ENCODE peak calls at places on chromosomes 12 and 14, in seven cellular contexts. X is nucleus accumbens, M is GM12865, G is GM10248, L is cardiac muscle cell, O is Right ventricle myocardium inferior, T is RKO. J is an unnamed sample.

GRCh38 chr14:68671899-68672298 is 121.0 kb downstream of the ZFP36L1 start:
- DNase-seq in M (no peak), G (no peak), L (no peak), O (no peak), T (no peak), X (no peak), J (no peak)

GRCh38 chr12:23473071-23473470 is 476.4 kb downstream of the SOX5 start:
- DNase-seq in T (no peak), O (no peak), G (no peak), M (no peak), X (no peak), L (no peak), J (no peak)

GRCh38 chr12:116662612-116663144 is 75.2 kb downstream of the SPRING1 start:
- DNase-seq in G (no peak), L (peak), O (no peak), T (no peak), X (peak), M (no peak), J (no peak)

GRCh38 chr12:25017336-25017735 is 68.4 kb upstream of the BCAT1 start:
- DNase-seq in L (no peak), M (no peak), T (no peak), X (no peak), O (no peak), G (no peak), J (no peak)

GRCh38 chr12:80837342-80837978 is 100.3 kb downstream of the LIN7A start:
- DNase-seq in T (peak), G (no peak), O (no peak), L (peak), X (peak), M (peak), J (no peak)

GRCh38 chr14:99401624-99402282 is 78.9 kb downstream of the SETD3 start:
- DNase-seq in M (no peak), L (no peak), G (no peak), O (no peak), X (no peak), T (no peak), J (no peak)

GRCh38 chr14:32129124-32129523 is 52.0 kb downstream of the ARHGAP5 start:
- DNase-seq in L (peak), T (no peak), M (no peak), G (no peak), O (no peak), X (no peak), J (no peak)

GRCh38 chr12:33180921-33181320 is 258.7 kb downstream of the SYT10 start:
- DNase-seq in X (no peak), G (no peak), M (no peak), L (no peak), T (peak), O (no peak), J (no peak)

GRCh38 chr12:86772688-86773087 is 516.5 kb upstream of the MGAT4C start:
- DNase-seq in O (no peak), X (no peak), M (no peak), T (peak), G (no peak), L (no peak), J (no peak)

GRCh38 chr12:22275847-22276246 is 58.7 kb downstream of the ST8SIA1 start:
- DNase-seq in L (peak), X (no peak), O (peak), G (no peak), M (no peak), T (peak), J (peak)

GRCh38 chr12:107163413-107163812 is 70.1 kb upstream of the CRY1 start:
- DNase-seq in O (no peak), X (no peak), M (no peak), L (no peak), T (no peak), G (no peak), J (no peak)

GRCh38 chr14:81269100-81269978 is 48.6 kb upstream of the GTF2A1 start:
- DNase-seq in M (peak), O (no peak), X (no peak), L (peak), T (peak), G (peak), J (peak)

GRCh38 chr14:25833341-25834121 is 764.3 kb downstream of the NOVA1 start:
- DNase-seq in G (no peak), X (peak), L (peak), M (no peak), O (no peak), T (peak), J (peak)

GRCh38 chr14:54600685-54601084 is 33.8 kb downstream of the SAMD4A start:
- DNase-seq in L (peak), X (no peak), M (no peak), G (no peak), T (no peak), O (no peak), J (no peak)

GRCh38 chr12:111428728-111429175 is 23.0 kb downstream of the SH2B3 start:
- DNase-seq in L (peak), X (peak), O (peak), G (no peak), M (peak), T (no peak), J (no peak)

GRCh38 chr14:75720828-75721227 is 59.8 kb downstream of the TTLL5 start:
- DNase-seq in L (peak), T (no peak), O (peak), G (no peak), M (no peak), X (peak), J (peak)

GRCh38 chr12:2179953-2180736 is 127.4 kb downstream of the CACNA1C start:
- DNase-seq in O (peak), L (peak), M (no peak), X (no peak), G (no peak), T (peak), J (no peak)

GRCh38 chr12:3014641-3015040 is 55.4 kb downstream of the TEAD4 start:
- DNase-seq in M (no peak), L (no peak), T (no peak), X (no peak), O (peak), G (no peak), J (no peak)

GRCh38 chr12:116773276-116773731 is 35.2 kb downstream of the RNFT2 start:
- DNase-seq in L (no peak), M (no peak), T (peak), O (no peak), G (no peak), X (no peak), J (peak)

GRCh38 chr12:62684586-62685295 is 218.1 kb downstream of the MON2 start:
- DNase-seq in T (no peak), L (peak), O (peak), X (no peak), G (no peak), M (no peak), J (no peak)

GRCh38 chr12:47829584-47829983 is 9.9 kb upstream of the HDAC7 start:
- DNase-seq in T (no peak), O (no peak), M (no peak), X (no peak), G (no peak), L (no peak), J (no peak)

GRCh38 chr14:74941676-74942097 is 13.7 kb downstream of the PGF start:
- DNase-seq in G (peak), L (peak), O (peak), M (peak), T (no peak), X (peak), J (no peak)

GRCh38 chr14:69877492-69877891 is 1.7 kb upstream of the SMOC1 start:
- DNase-seq in O (no peak), T (no peak), X (peak), L (peak), M (peak), G (peak), J (no peak)

GRCh38 chr14:66507181-66507721 is 696 bp upstream of the GPHN start:
- DNase-seq in M (no peak), G (no peak), O (no peak), T (no peak), L (no peak), X (peak), J (no peak)

GRCh38 chr14:106442857-106443256 is 916.5 kb downstream of the TMEM121 start:
- DNase-seq in G (peak), T (no peak), M (peak), X (no peak), O (no peak), L (no peak), J (no peak)

GRCh38 chr12:69240625-69240984 is 1.2 kb downstream of the CPSF6 start:
- DNase-seq in G (peak), L (peak), O (no peak), T (peak), M (peak), X (no peak), J (no peak)

GRCh38 chr12:63042646-63043045 is 107.7 kb upstream of the PPM1H start:
- DNase-seq in G (no peak), M (no peak), X (no peak), O (no peak), L (no peak), T (no peak), J (peak)

GRCh38 chr14:90399541-90400444 is 3.0 kb downstream of the CALM1 start:
- DNase-seq in X (peak), L (peak), O (peak), M (peak), T (peak), G (peak), J (peak)

GRCh38 chr12:6863586-6864321 is 3.6 kb upstream of the TPI1 start:
- DNase-seq in G (no peak), X (no peak), L (no peak), O (no peak), M (no peak), T (no peak), J (no peak)

GRCh38 chr14:104996032-104996431 is 10.4 kb downstream of the CLBA1 start:
- DNase-seq in G (no peak), O (peak), X (no peak), T (no peak), M (no peak), L (no peak), J (no peak)

GRCh38 chr14:103501921-103502669 is 20.5 kb downstream of the CKB start:
- DNase-seq in M (no peak), O (no peak), T (no peak), X (no peak), L (no peak), G (no peak), J (no peak)

GRCh38 chr14:67583711-67584644 is 16.1 kb downstream of the PIGH start:
- DNase-seq in M (peak), G (peak), X (no peak), O (no peak), T (peak), L (peak), J (peak)

GRCh38 chr14:98931126-98931525 is 340.9 kb downstream of the BCL11B start:
- DNase-seq in M (no peak), L (no peak), O (no peak), T (no peak), G (no peak), X (no peak), J (no peak)

GRCh38 chr12:47920913-47921312 is 16.1 kb upstream of the VDR start:
- DNase-seq in O (no peak), L (no peak), T (no peak), X (no peak), G (no peak), M (no peak), J (no peak)

GRCh38 chr12:50887191-50887590 is 44.5 kb downstream of the TMPRSS12 start:
- DNase-seq in T (no peak), L (no peak), G (no peak), M (no peak), X (no peak), O (no peak), J (no peak)

GRCh38 chr14:69047255-69047654 is 68.2 kb upstream of the ACTN1 start:
- DNase-seq in T (no peak), G (no peak), X (no peak), O (no peak), L (no peak), M (no peak), J (no peak)

GRCh38 chr14:90356925-90357324 is 25.2 kb upstream of the NRDE2 start:
- DNase-seq in O (no peak), L (no peak), G (no peak), M (no peak), X (no peak), T (no peak), J (no peak)

GRCh38 chr12:68340404-68341270 is 8.5 kb upstream of the MDM1 start:
- DNase-seq in O (no peak), T (no peak), L (peak), X (no peak), G (no peak), M (no peak), J (no peak)

GRCh38 chr14:79502751-79503148 is 708.6 kb downstream of the DIO2 start:
- DNase-seq in X (no peak), G (no peak), L (no peak), T (no peak), M (no peak), O (no peak), J (no peak)

J was measured in pulmonary artery endothelial cell.